ENCODE peak calls at places on chromosomes 1 and 21, in seven cellular contexts. Q is AG10803, Z is neural crest cell, I is fibroblast of mammary gland, D is epithelial cell of esophagus, O is dorsolateral prefrontal cortex, K is cardiac muscle cell. B is an unnamed sample.

GRCh38 chr1:107964397-107965111 is 426 bp downstream of the VAV3 start:
- DNase-seq in Q (peak), Z (no peak), I (no peak), D (peak), O (no peak), K (peak), B (no peak)

GRCh38 chr1:41242645-41243171 is 602 bp upstream of the SCMH1 start:
- DNase-seq in Q (no peak), Z (no peak), I (no peak), D (no peak), O (no peak), K (no peak), B (no peak)

GRCh38 chr1:89965203-89965900 is 29.6 kb upstream of the ZNF326 start:
- DNase-seq in Q (no peak), Z (no peak), I (no peak), D (peak), O (no peak), K (peak), B (no peak)

GRCh38 chr1:72845342-72845741 is 563.0 kb upstream of the NEGR1 start:
- DNase-seq in Q (peak), Z (no peak), I (peak), D (no peak), O (no peak), K (peak), B (no peak)

GRCh38 chr1:153623091-153623490 is 4.2 kb downstream of the S100A13 start:
- DNase-seq in Q (no peak), Z (no peak), I (no peak), D (no peak), O (no peak), K (no peak), B (no peak)

GRCh38 chr1:20483833-20484525 is 2.0 kb downstream of the CAMK2N1 start:
- DNase-seq in Q (no peak), Z (peak), I (no peak), D (peak), O (no peak), K (peak), B (no peak)

GRCh38 chr1:239951518-239952130 is 140.1 kb upstream of the FMN2 start:
- DNase-seq in Q (peak), Z (peak), I (peak), D (peak), O (no peak), K (peak), B (peak)

GRCh38 chr1:225977937-225978748 is 21.0 kb downstream of the SDE2 start:
- DNase-seq in Q (no peak), Z (no peak), I (peak), D (no peak), O (no peak), K (no peak), B (no peak)

GRCh38 chr1:230715510-230715909 is 1.6 kb upstream of the AGT start:
- DNase-seq in Q (no peak), Z (no peak), I (peak), D (no peak), O (no peak), K (no peak), B (no peak)

GRCh38 chr1:7469255-7469938 is 301.7 kb upstream of the VAMP3 start:
- DNase-seq in Q (peak), Z (no peak), I (peak), D (peak), O (no peak), K (peak), B (no peak)

GRCh38 chr1:84260852-84261518 is 40.5 kb upstream of the SAMD13 start:
- DNase-seq in Q (no peak), Z (no peak), I (no peak), D (peak), O (no peak), K (no peak), B (no peak)

GRCh38 chr1:89102055-89102454 is 23.9 kb downstream of the GBP2 start:
- DNase-seq in Q (no peak), Z (no peak), I (no peak), D (no peak), O (no peak), K (no peak), B (no peak)

GRCh38 chr21:34915364-34915834 is 133.7 kb downstream of the RUNX1 start:
- DNase-seq in Q (peak), Z (no peak), I (peak), D (peak), O (no peak), K (peak), B (no peak)

GRCh38 chr1:231800071-231800470 is 173.5 kb downstream of the DISC1 start:
- DNase-seq in Q (peak), Z (no peak), I (peak), D (peak), O (no peak), K (peak), B (no peak)

GRCh38 chr1:196193891-196194559 is 414.2 kb downstream of the KCNT2 start:
- DNase-seq in Q (no peak), Z (no peak), I (peak), D (no peak), O (no peak), K (no peak), B (no peak)

GRCh38 chr1:111852216-111852615 is 96.5 kb downstream of the DDX20 start:
- DNase-seq in Q (no peak), Z (no peak), I (no peak), D (no peak), O (no peak), K (no peak), B (no peak)

GRCh38 chr1:931380-932177 is 7.9 kb downstream of the SAMD11 start:
- DNase-seq in Q (no peak), Z (no peak), I (no peak), D (no peak), O (no peak), K (no peak), B (no peak)

GRCh38 chr1:7948950-7949349 is 8.3 kb upstream of the TNFRSF9 start:
- DNase-seq in Q (peak), Z (no peak), I (peak), D (peak), O (no peak), K (peak), B (no peak)

GRCh38 chr1:1120866-1121563 is 5.1 kb upstream of the C1orf159 start:
- DNase-seq in Q (no peak), Z (no peak), I (no peak), D (no peak), O (no peak), K (no peak), B (no peak)

GRCh38 chr1:178934574-178934945 is 63.7 kb upstream of the ANGPTL1 start:
- DNase-seq in Q (no peak), Z (no peak), I (no peak), D (no peak), O (no peak), K (no peak), B (no peak)

GRCh38 chr1:229544587-229544986 is 13.9 kb downstream of the ABCB10 start:
- DNase-seq in Q (no peak), Z (no peak), I (no peak), D (no peak), O (no peak), K (no peak), B (no peak)

GRCh38 chr1:119686661-119687060 is 25.1 kb upstream of the PHGDH start:
- DNase-seq in Q (no peak), Z (no peak), I (no peak), D (peak), O (no peak), K (no peak), B (no peak)

GRCh38 chr1:84757301-84757700 is 67.0 kb upstream of the SSX2IP start:
- DNase-seq in Q (no peak), Z (no peak), I (no peak), D (no peak), O (no peak), K (no peak), B (no peak)

GRCh38 chr1:84834419-84835064 is 58.5 kb downstream of the LPAR3 start:
- DNase-seq in Q (peak), Z (no peak), I (peak), D (peak), O (no peak), K (peak), B (no peak)

GRCh38 chr1:14606632-14607031 is 8.1 kb downstream of the KAZN start:
- DNase-seq in Q (no peak), Z (no peak), I (no peak), D (peak), O (no peak), K (no peak), B (no peak)

GRCh38 chr1:38131024-38131585 is 84.5 kb upstream of the POU3F1 start:
- DNase-seq in Q (no peak), Z (no peak), I (peak), D (no peak), O (no peak), K (no peak), B (no peak)

GRCh38 chr21:45512626-45513002 is 29.6 kb downstream of the SLC19A1 start:
- DNase-seq in Q (no peak), Z (no peak), I (no peak), D (no peak), O (no peak), K (no peak), B (no peak)

DNA sequence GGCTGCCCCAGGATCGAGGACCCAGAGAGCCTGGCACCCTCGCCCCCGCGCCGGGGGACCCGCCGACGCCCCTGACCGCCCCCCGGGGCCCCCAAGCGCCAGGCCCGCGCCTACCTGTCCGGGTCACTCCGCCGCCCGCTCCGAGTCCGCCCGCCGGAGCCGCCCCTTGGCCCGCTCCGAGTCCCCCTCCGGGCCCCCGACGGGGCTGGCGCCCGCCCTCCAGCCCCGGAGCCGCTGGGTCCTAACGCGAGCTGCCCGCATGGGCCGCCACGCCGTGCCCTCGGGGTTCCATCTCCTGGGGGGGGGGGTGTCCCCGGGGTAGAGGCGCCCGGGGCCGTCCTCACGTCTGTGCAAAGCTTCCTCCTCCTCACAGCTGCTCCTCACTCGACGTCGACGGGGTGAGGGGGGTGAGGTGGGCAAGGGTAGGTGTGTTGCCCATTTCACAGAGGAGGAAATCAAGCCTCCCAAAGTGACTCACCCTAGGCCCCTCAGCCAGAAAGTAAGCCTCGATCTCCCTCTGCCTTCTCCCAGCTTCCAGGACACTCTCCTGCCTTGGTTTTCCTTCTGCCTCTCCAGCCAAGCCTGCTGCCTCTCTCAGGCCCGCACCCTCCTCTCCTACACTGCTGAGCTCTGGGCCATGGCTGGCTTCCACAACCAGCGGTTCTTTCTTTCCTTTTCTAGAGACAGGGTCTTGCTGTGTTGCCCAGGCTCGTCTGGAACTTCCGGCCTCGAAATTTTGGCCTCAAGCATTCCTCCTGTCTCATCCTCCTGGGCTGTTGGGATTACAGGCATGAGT is at the start of gene MFAP2:
- DNase-seq in Q (peak), Z (no peak), I (peak), D (peak), O (no peak), K (peak), B (no peak)
- TF ChIP-seq CTCF in Q (no peak), Z (no peak), I (no peak), D (no peak), O (no peak), K (no peak), B (no peak)

GRCh38 chr1:31401241-31401640 is 11.8 kb upstream of the SERINC2 start:
- DNase-seq in Q (no peak), Z (no peak), I (no peak), D (no peak), O (no peak), K (peak), B (no peak)
- TF ChIP-seq CTCF in Q (peak), Z (peak), I (peak), D (peak), O (no peak), K (no peak), B (no peak)

GRCh38 chr1:224390517-224390916 is 33.8 kb downstream of the CNIH4 start:
- DNase-seq in Q (no peak), Z (no peak), I (no peak), D (no peak), O (no peak), K (no peak), B (no peak)
- TF ChIP-seq CTCF in Q (no peak), Z (no peak), I (no peak), D (no peak), O (no peak), K (no peak), B (no peak)

GRCh38 chr1:8992936-8993687 is 33.1 kb downstream of the SLC2A7 start:
- DNase-seq in Q (no peak), Z (no peak), I (no peak), D (no peak), O (no peak), K (no peak), B (no peak)
- TF ChIP-seq CTCF in Q (peak), Z (peak), I (peak), D (peak), O (no peak), K (peak), B (no peak)

GRCh38 chr1:165426745-165427144 is 18.2 kb downstream of the RXRG start:
- DNase-seq in Q (no peak), Z (no peak), I (no peak), D (no peak), O (no peak), K (no peak), B (no peak)
- TF ChIP-seq CTCF in Q (no peak), Z (no peak), I (no peak), D (no peak), O (no peak), K (no peak), B (no peak)

GRCh38 chr1:17125756-17126237 is 6.5 kb upstream of the PADI2 start:
- DNase-seq in Q (peak), Z (peak), I (peak), D (peak), O (peak), K (peak), B (peak)

GRCh38 chr1:17122449-17123194 is 3.4 kb upstream of the PADI2 start:
- DNase-seq in Q (peak), Z (no peak), I (peak), D (no peak), O (no peak), K (peak), B (no peak)

GRCh38 chr1:17120962-17121837 is 1.9 kb upstream of the PADI2 start:
- DNase-seq in Q (peak), Z (no peak), I (peak), D (no peak), O (no peak), K (peak), B (no peak)

GRCh38 chr1:17121881-17122280 is 2.6 kb upstream of the PADI2 start:
- DNase-seq in Q (no peak), Z (no peak), I (peak), D (no peak), O (no peak), K (no peak), B (no peak)

GRCh38 chr1:17123196-17124045 is 4.2 kb upstream of the PADI2 start:
- DNase-seq in Q (no peak), Z (no peak), I (no peak), D (no peak), O (no peak), K (no peak), B (no peak)
- TF ChIP-seq CTCF in Q (no peak), Z (no peak), I (no peak), D (no peak), O (no peak), K (no peak), B (no peak)

GRCh38 chr1:162873671-162874666 is 13.0 kb upstream of the CCDC190 start:
- DNase-seq in Q (peak), Z (no peak), I (peak), D (peak), O (no peak), K (peak), B (no peak)
- TF ChIP-seq CTCF in Q (peak), Z (no peak), I (peak), D (peak), O (no peak), K (peak), B (no peak)

GRCh38 chr21:31550070-31550469 is 109.4 kb upstream of the SOD1 start:
- DNase-seq in Q (no peak), Z (no peak), I (no peak), D (no peak), O (no peak), K (no peak), B (no peak)

GRCh38 chr21:31552826-31553225 is 106.7 kb upstream of the SOD1 start:
- DNase-seq in Q (no peak), Z (no peak), I (no peak), D (no peak), O (no peak), K (no peak), B (no peak)

GRCh38 chr21:31546402-31547155 is 112.9 kb upstream of the SOD1 start:
- DNase-seq in Q (no peak), Z (no peak), I (no peak), D (no peak), O (no peak), K (peak), B (no peak)

GRCh38 chr21:31545036-31545435 is 114.5 kb upstream of the SOD1 start:
- DNase-seq in Q (no peak), Z (no peak), I (no peak), D (no peak), O (no peak), K (no peak), B (no peak)

DNA sequence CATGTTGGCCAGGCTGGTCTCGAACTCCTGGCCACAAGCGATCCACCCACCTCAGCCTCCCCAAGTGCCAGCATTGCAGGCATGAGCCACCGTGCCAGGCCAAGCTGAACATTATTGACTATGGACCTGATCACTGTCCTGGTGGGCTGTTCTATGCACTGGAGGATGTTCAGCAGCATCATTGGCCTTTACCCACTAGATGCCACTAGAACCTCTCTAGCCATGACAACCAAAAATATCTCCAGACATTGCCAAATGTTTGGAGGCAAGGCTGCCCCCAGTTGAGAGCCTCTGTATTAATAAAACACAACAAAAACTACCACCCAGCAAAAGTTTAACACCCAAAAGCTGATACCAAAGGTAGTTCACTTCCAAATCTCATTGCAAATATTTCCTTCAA is 110.8 kb upstream of the SOD1 start:
- DNase-seq in Q (no peak), Z (no peak), I (no peak), D (no peak), O (no peak), K (no peak), B (no peak)
- TF ChIP-seq CTCF in Q (no peak), Z (no peak), I (no peak), D (no peak), O (no peak), K (no peak), B (no peak)

GRCh38 chr1:117537291-117537920 is 68.4 kb upstream of the TENT5C start:
- DNase-seq in Q (no peak), Z (no peak), I (no peak), D (peak), O (no peak), K (peak), B (no peak)
- TF ChIP-seq CTCF in Q (no peak), Z (peak), I (no peak), D (peak), O (no peak), K (no peak), B (no peak)

GRCh38 chr1:158103860-158104522 is 76.7 kb upstream of the CD1D start:
- DNase-seq in Q (no peak), Z (no peak), I (no peak), D (no peak), O (no peak), K (no peak), B (no peak)

GRCh38 chr1:158107926-158108325 is 72.8 kb upstream of the CD1D start:
- DNase-seq in Q (no peak), Z (no peak), I (no peak), D (no peak), O (no peak), K (no peak), B (no peak)

GRCh38 chr1:158103275-158103674 is 77.4 kb upstream of the CD1D start:
- DNase-seq in Q (no peak), Z (no peak), I (no peak), D (no peak), O (no peak), K (no peak), B (no peak)

GRCh38 chr1:158104891-158105290 is 75.8 kb upstream of the CD1D start:
- DNase-seq in Q (no peak), Z (no peak), I (no peak), D (no peak), O (no peak), K (no peak), B (no peak)

GRCh38 chr1:158105342-158105741 is 75.4 kb upstream of the CD1D start:
- DNase-seq in Q (no peak), Z (no peak), I (no peak), D (no peak), O (no peak), K (no peak), B (no peak)
- TF ChIP-seq CTCF in Q (no peak), Z (no peak), I (no peak), D (no peak), O (no peak), K (no peak), B (no peak)